ENCODE peak calls at places on chromosome 20, in six cellular contexts. One of them, this sample, is unnamed.

GRCh38 chr20:61356171-61356570 is 104.1 kb downstream of the CDH4 start:
- DNase-seq in CD8-positive, alpha-beta T cell: no peak
- DNase-seq in HCT116: no peak
- DNase-seq in cardiac muscle cell: no peak
- DNase-seq in fibroblast of lung: no peak
- DNase-seq in NB4: no peak
- DNase-seq in this sample: no peak

GRCh38 chr20:58737198-58737597 is 44.6 kb downstream of the NPEPL1 start:
- DNase-seq in CD8-positive, alpha-beta T cell: no peak
- DNase-seq in HCT116: no peak
- DNase-seq in cardiac muscle cell: no peak
- DNase-seq in fibroblast of lung: no peak
- DNase-seq in NB4: no peak
- DNase-seq in this sample: no peak

GRCh38 chr20:1087311-1087710 is 31.1 kb upstream of the PSMF1 start:
- DNase-seq in CD8-positive, alpha-beta T cell: no peak
- DNase-seq in HCT116: no peak
- DNase-seq in cardiac muscle cell: no peak
- DNase-seq in fibroblast of lung: no peak
- DNase-seq in NB4: no peak
- DNase-seq in this sample: no peak

GRCh38 chr20:23003077-23003476 is 32.0 kb upstream of the SSTR4 start:
- DNase-seq in CD8-positive, alpha-beta T cell: no peak
- DNase-seq in HCT116: no peak
- DNase-seq in cardiac muscle cell: no peak
- DNase-seq in fibroblast of lung: no peak
- DNase-seq in NB4: no peak
- DNase-seq in this sample: no peak

GRCh38 chr20:13199279-13199678 is 21.8 kb upstream of the ISM1 start:
- DNase-seq in CD8-positive, alpha-beta T cell: no peak
- DNase-seq in HCT116: no peak
- DNase-seq in cardiac muscle cell: no peak
- DNase-seq in fibroblast of lung: no peak
- DNase-seq in NB4: no peak
- DNase-seq in this sample: no peak

GRCh38 chr20:61521680-61522420 is 269.8 kb downstream of the CDH4 start:
- DNase-seq in CD8-positive, alpha-beta T cell: no peak
- DNase-seq in HCT116: no peak
- DNase-seq in cardiac muscle cell: peak
- DNase-seq in fibroblast of lung: no peak
- DNase-seq in NB4: peak
- DNase-seq in this sample: no peak

GRCh38 chr20:3678893-3679720 is 2.7 kb downstream of the ADAM33 start:
- DNase-seq in CD8-positive, alpha-beta T cell: no peak
- DNase-seq in HCT116: no peak
- DNase-seq in cardiac muscle cell: no peak
- DNase-seq in fibroblast of lung: no peak
- DNase-seq in NB4: no peak
- DNase-seq in this sample: no peak

GRCh38 chr20:52441708-52442107 is 250.1 kb upstream of the ZFP64 start:
- DNase-seq in CD8-positive, alpha-beta T cell: no peak
- DNase-seq in HCT116: no peak
- DNase-seq in cardiac muscle cell: no peak
- DNase-seq in fibroblast of lung: no peak
- DNase-seq in NB4: no peak
- DNase-seq in this sample: no peak

GRCh38 chr20:50281831-50282591 is 91.4 kb downstream of the CEBPB start:
- DNase-seq in CD8-positive, alpha-beta T cell: no peak
- DNase-seq in HCT116: no peak
- DNase-seq in cardiac muscle cell: no peak
- DNase-seq in fibroblast of lung: no peak
- DNase-seq in NB4: no peak
- DNase-seq in this sample: no peak

GRCh38 chr20:44495257-44495656 is 19.6 kb downstream of the TTPAL start:
- DNase-seq in CD8-positive, alpha-beta T cell: no peak
- DNase-seq in HCT116: no peak
- DNase-seq in cardiac muscle cell: peak
- DNase-seq in fibroblast of lung: peak
- DNase-seq in NB4: peak
- DNase-seq in this sample: peak

GRCh38 chr20:5786930-5787826 is 37.0 kb downstream of the SHLD1 start:
- DNase-seq in CD8-positive, alpha-beta T cell: no peak
- DNase-seq in HCT116: no peak
- DNase-seq in cardiac muscle cell: peak
- DNase-seq in fibroblast of lung: peak
- DNase-seq in NB4: no peak
- DNase-seq in this sample: peak

GRCh38 chr20:50389437-50389807 is 120.8 kb upstream of the PTPN1 start:
- DNase-seq in CD8-positive, alpha-beta T cell: no peak
- DNase-seq in HCT116: no peak
- DNase-seq in cardiac muscle cell: no peak
- DNase-seq in fibroblast of lung: no peak
- DNase-seq in NB4: no peak
- DNase-seq in this sample: no peak

GRCh38 chr20:43731927-43732326 is 5.1 kb upstream of the GTSF1L start:
- DNase-seq in CD8-positive, alpha-beta T cell: no peak
- DNase-seq in HCT116: no peak
- DNase-seq in cardiac muscle cell: no peak
- DNase-seq in fibroblast of lung: no peak
- DNase-seq in NB4: no peak
- DNase-seq in this sample: no peak

GRCh38 chr20:10629946-10630345 is 43.9 kb downstream of the JAG1 start:
- DNase-seq in CD8-positive, alpha-beta T cell: no peak
- DNase-seq in HCT116: no peak
- DNase-seq in cardiac muscle cell: no peak
- DNase-seq in fibroblast of lung: no peak
- DNase-seq in NB4: no peak
- DNase-seq in this sample: no peak

GRCh38 chr20:25058797-25059486 is 1.0 kb upstream of the ACSS1 start:
- DNase-seq in CD8-positive, alpha-beta T cell: no peak
- DNase-seq in HCT116: no peak
- DNase-seq in cardiac muscle cell: peak
- DNase-seq in fibroblast of lung: no peak
- DNase-seq in NB4: peak
- DNase-seq in this sample: peak

GRCh38 chr20:32359633-32360332 is 1.7 kb downstream of the ASXL1 start:
- DNase-seq in CD8-positive, alpha-beta T cell: no peak
- DNase-seq in HCT116: no peak
- DNase-seq in cardiac muscle cell: peak
- DNase-seq in fibroblast of lung: peak
- DNase-seq in NB4: peak
- DNase-seq in this sample: peak

GRCh38 chr20:57213291-57213690 is 53.1 kb downstream of the BMP7 start:
- DNase-seq in CD8-positive, alpha-beta T cell: no peak
- DNase-seq in HCT116: no peak
- DNase-seq in cardiac muscle cell: no peak
- DNase-seq in fibroblast of lung: no peak
- DNase-seq in NB4: no peak
- DNase-seq in this sample: no peak

GRCh38 chr20:56088381-56088780 is 83.1 kb upstream of the CBLN4 start:
- DNase-seq in CD8-positive, alpha-beta T cell: no peak
- DNase-seq in HCT116: no peak
- DNase-seq in cardiac muscle cell: no peak
- DNase-seq in fibroblast of lung: no peak
- DNase-seq in NB4: no peak
- DNase-seq in this sample: no peak

GRCh38 chr20:62969179-62969760 is 16.8 kb downstream of the SLC17A9 start:
- DNase-seq in CD8-positive, alpha-beta T cell: no peak
- DNase-seq in HCT116: no peak
- DNase-seq in cardiac muscle cell: peak
- DNase-seq in fibroblast of lung: no peak
- DNase-seq in NB4: no peak
- DNase-seq in this sample: no peak

GRCh38 chr20:62971211-62971949 is 18.9 kb downstream of the SLC17A9 start:
- DNase-seq in CD8-positive, alpha-beta T cell: no peak
- DNase-seq in HCT116: no peak
- DNase-seq in cardiac muscle cell: no peak
- DNase-seq in fibroblast of lung: no peak
- DNase-seq in NB4: no peak
- DNase-seq in this sample: no peak

GRCh38 chr20:62969939-62970306 is 17.4 kb downstream of the SLC17A9 start:
- DNase-seq in CD8-positive, alpha-beta T cell: no peak
- DNase-seq in HCT116: no peak
- DNase-seq in cardiac muscle cell: no peak
- DNase-seq in fibroblast of lung: no peak
- DNase-seq in NB4: no peak
- DNase-seq in this sample: no peak

GRCh38 chr20:62972270-62973032 is 19.9 kb downstream of the SLC17A9 start:
- DNase-seq in CD8-positive, alpha-beta T cell: peak
- DNase-seq in HCT116: peak
- DNase-seq in cardiac muscle cell: peak
- DNase-seq in fibroblast of lung: peak
- DNase-seq in NB4: peak
- DNase-seq in this sample: peak

GRCh38 chr20:62970307-62971210 is 18.1 kb downstream of the SLC17A9 start:
- DNase-seq in CD8-positive, alpha-beta T cell: no peak
- DNase-seq in HCT116: no peak
- DNase-seq in cardiac muscle cell: no peak
- DNase-seq in fibroblast of lung: no peak
- DNase-seq in NB4: no peak
- DNase-seq in this sample: no peak
- TF ChIP-seq CTCF in CD8-positive, alpha-beta T cell: no peak
- TF ChIP-seq CTCF in HCT116: no peak
- TF ChIP-seq CTCF in cardiac muscle cell: no peak
- TF ChIP-seq CTCF in fibroblast of lung: no peak
- TF ChIP-seq CTCF in NB4: no peak
- TF ChIP-seq CTCF in this sample: no peak

GRCh38 chr20:53642196-53643030 is 48.8 kb upstream of the ZNF217 start:
- DNase-seq in CD8-positive, alpha-beta T cell: peak
- DNase-seq in HCT116: peak
- DNase-seq in cardiac muscle cell: peak
- DNase-seq in fibroblast of lung: no peak
- DNase-seq in NB4: peak
- DNase-seq in this sample: peak

GRCh38 chr20:53645582-53645897 is 51.9 kb upstream of the ZNF217 start:
- DNase-seq in CD8-positive, alpha-beta T cell: no peak
- DNase-seq in HCT116: no peak
- DNase-seq in cardiac muscle cell: no peak
- DNase-seq in fibroblast of lung: no peak
- DNase-seq in NB4: no peak
- DNase-seq in this sample: no peak

GRCh38 chr20:53639647-53640440 is 46.2 kb upstream of the ZNF217 start:
- DNase-seq in CD8-positive, alpha-beta T cell: no peak
- DNase-seq in HCT116: no peak
- DNase-seq in cardiac muscle cell: no peak
- DNase-seq in fibroblast of lung: no peak
- DNase-seq in NB4: no peak
- DNase-seq in this sample: no peak

GRCh38 chr20:53646550-53646949 is 52.9 kb upstream of the ZNF217 start:
- DNase-seq in CD8-positive, alpha-beta T cell: no peak
- DNase-seq in HCT116: no peak
- DNase-seq in cardiac muscle cell: no peak
- DNase-seq in fibroblast of lung: no peak
- DNase-seq in NB4: no peak
- DNase-seq in this sample: no peak

GRCh38 chr20:53643031-53643832 is 49.6 kb upstream of the ZNF217 start:
- DNase-seq in CD8-positive, alpha-beta T cell: peak
- DNase-seq in HCT116: peak
- DNase-seq in cardiac muscle cell: peak
- DNase-seq in fibroblast of lung: peak
- DNase-seq in NB4: peak
- DNase-seq in this sample: peak
- H3K4me3 ChIP-seq in CD8-positive, alpha-beta T cell: peak
- H3K4me3 ChIP-seq in HCT116: peak
- H3K4me3 ChIP-seq in cardiac muscle cell: no peak
- H3K4me3 ChIP-seq in fibroblast of lung: no peak
- H3K4me3 ChIP-seq in NB4: peak
- H3K4me3 ChIP-seq in this sample: peak

GRCh38 chr20:21796059-21796458 is 90.6 kb downstream of the PAX1 start:
- DNase-seq in CD8-positive, alpha-beta T cell: no peak
- DNase-seq in HCT116: no peak
- DNase-seq in cardiac muscle cell: no peak
- DNase-seq in fibroblast of lung: no peak
- DNase-seq in NB4: peak
- DNase-seq in this sample: no peak
- TF ChIP-seq CTCF in CD8-positive, alpha-beta T cell: no peak
- TF ChIP-seq CTCF in HCT116: peak
- TF ChIP-seq CTCF in cardiac muscle cell: no peak
- TF ChIP-seq CTCF in fibroblast of lung: no peak
- TF ChIP-seq CTCF in NB4: peak
- TF ChIP-seq CTCF in this sample: no peak

GRCh38 chr20:48824830-48825550 is 2.8 kb downstream of the PREX1 start:
- DNase-seq in CD8-positive, alpha-beta T cell: no peak
- DNase-seq in HCT116: no peak
- DNase-seq in cardiac muscle cell: no peak
- DNase-seq in fibroblast of lung: no peak
- DNase-seq in NB4: peak
- DNase-seq in this sample: no peak
- H3K4me3 ChIP-seq in CD8-positive, alpha-beta T cell: peak
- H3K4me3 ChIP-seq in HCT116: no peak
- H3K4me3 ChIP-seq in cardiac muscle cell: no peak
- H3K4me3 ChIP-seq in fibroblast of lung: no peak
- H3K4me3 ChIP-seq in NB4: peak
- H3K4me3 ChIP-seq in this sample: no peak